ENCODE peak calls at places on chromosomes 2 and 18, in eight cellular contexts. One of them, this sample, is unnamed.

GRCh38 chr2:3619033-3619432 is 24.1 kb downstream of the COLEC11 start:
- DNase-seq in activated CD4-positive, alpha-beta T cell treated with anti-CD3 and anti-CD28 coated beads, Interleukin-2, amount 50 U/mL, for 1 hour: no peak
- DNase-seq in stimulated activated CD4-positive, alpha-beta T cell treated with anti-CD3 and anti-CD28 coated beads, Interleukin-1b, Interleukin-23, amount 100 ng/mL, for 24 hours: no peak
- DNase-seq in mucosa of gallbladder: no peak
- DNase-seq in HS-5: no peak
- DNase-seq in A549: no peak
- DNase-seq in mesenchymal stem cell: no peak
- DNase-seq in activated T-cell treated with anti-CD3 and anti-CD28 coated beads, Interleukin-2, amount 50 U/mL, for 4 hours: no peak
- DNase-seq in this sample: no peak

GRCh38 chr2:120323214-120323613 is 22.7 kb upstream of the INHBB start:
- DNase-seq in activated CD4-positive, alpha-beta T cell treated with anti-CD3 and anti-CD28 coated beads, Interleukin-2, amount 50 U/mL, for 1 hour: no peak
- DNase-seq in stimulated activated CD4-positive, alpha-beta T cell treated with anti-CD3 and anti-CD28 coated beads, Interleukin-1b, Interleukin-23, amount 100 ng/mL, for 24 hours: no peak
- DNase-seq in mucosa of gallbladder: no peak
- DNase-seq in HS-5: no peak
- DNase-seq in A549: no peak
- DNase-seq in mesenchymal stem cell: no peak
- DNase-seq in activated T-cell treated with anti-CD3 and anti-CD28 coated beads, Interleukin-2, amount 50 U/mL, for 4 hours: no peak
- DNase-seq in this sample: no peak

GRCh38 chr2:187037310-187037709 is 188.3 kb upstream of the ZSWIM2 start:
- DNase-seq in activated CD4-positive, alpha-beta T cell treated with anti-CD3 and anti-CD28 coated beads, Interleukin-2, amount 50 U/mL, for 1 hour: no peak
- DNase-seq in stimulated activated CD4-positive, alpha-beta T cell treated with anti-CD3 and anti-CD28 coated beads, Interleukin-1b, Interleukin-23, amount 100 ng/mL, for 24 hours: no peak
- DNase-seq in mucosa of gallbladder: no peak
- DNase-seq in HS-5: peak; percentile 25
- DNase-seq in A549: no peak
- DNase-seq in mesenchymal stem cell: peak; percentile 24
- DNase-seq in activated T-cell treated with anti-CD3 and anti-CD28 coated beads, Interleukin-2, amount 50 U/mL, for 4 hours: no peak
- DNase-seq in this sample: no peak

GRCh38 chr2:46848446-46848845 is 67.2 kb downstream of the MCFD2 start:
- DNase-seq in activated CD4-positive, alpha-beta T cell treated with anti-CD3 and anti-CD28 coated beads, Interleukin-2, amount 50 U/mL, for 1 hour: no peak
- DNase-seq in stimulated activated CD4-positive, alpha-beta T cell treated with anti-CD3 and anti-CD28 coated beads, Interleukin-1b, Interleukin-23, amount 100 ng/mL, for 24 hours: no peak
- DNase-seq in mucosa of gallbladder: no peak
- DNase-seq in HS-5: no peak
- DNase-seq in A549: no peak
- DNase-seq in mesenchymal stem cell: no peak
- DNase-seq in activated T-cell treated with anti-CD3 and anti-CD28 coated beads, Interleukin-2, amount 50 U/mL, for 4 hours: no peak
- DNase-seq in this sample: no peak

GRCh38 chr2:118845005-118845842 is 2.2 kb downstream of the EN1 start:
- DNase-seq in activated CD4-positive, alpha-beta T cell treated with anti-CD3 and anti-CD28 coated beads, Interleukin-2, amount 50 U/mL, for 1 hour: no peak
- DNase-seq in stimulated activated CD4-positive, alpha-beta T cell treated with anti-CD3 and anti-CD28 coated beads, Interleukin-1b, Interleukin-23, amount 100 ng/mL, for 24 hours: no peak
- DNase-seq in mucosa of gallbladder: no peak
- DNase-seq in HS-5: no peak
- DNase-seq in A549: no peak
- DNase-seq in mesenchymal stem cell: no peak
- DNase-seq in activated T-cell treated with anti-CD3 and anti-CD28 coated beads, Interleukin-2, amount 50 U/mL, for 4 hours: no peak
- DNase-seq in this sample: no peak

GRCh38 chr2:1685078-1685956 is 59.0 kb downstream of the PXDN start:
- DNase-seq in activated CD4-positive, alpha-beta T cell treated with anti-CD3 and anti-CD28 coated beads, Interleukin-2, amount 50 U/mL, for 1 hour: no peak
- DNase-seq in stimulated activated CD4-positive, alpha-beta T cell treated with anti-CD3 and anti-CD28 coated beads, Interleukin-1b, Interleukin-23, amount 100 ng/mL, for 24 hours: no peak
- DNase-seq in mucosa of gallbladder: no peak
- DNase-seq in HS-5: no peak
- DNase-seq in A549: no peak
- DNase-seq in mesenchymal stem cell: no peak
- DNase-seq in activated T-cell treated with anti-CD3 and anti-CD28 coated beads, Interleukin-2, amount 50 U/mL, for 4 hours: no peak
- DNase-seq in this sample: no peak

GRCh38 chr18:8800445-8800844 is 95.1 kb downstream of the MTCL1 start:
- DNase-seq in activated CD4-positive, alpha-beta T cell treated with anti-CD3 and anti-CD28 coated beads, Interleukin-2, amount 50 U/mL, for 1 hour: no peak
- DNase-seq in stimulated activated CD4-positive, alpha-beta T cell treated with anti-CD3 and anti-CD28 coated beads, Interleukin-1b, Interleukin-23, amount 100 ng/mL, for 24 hours: no peak
- DNase-seq in mucosa of gallbladder: no peak
- DNase-seq in HS-5: peak; percentile 87
- DNase-seq in A549: peak; percentile 60
- DNase-seq in mesenchymal stem cell: peak; percentile 99
- DNase-seq in activated T-cell treated with anti-CD3 and anti-CD28 coated beads, Interleukin-2, amount 50 U/mL, for 4 hours: no peak
- DNase-seq in this sample: peak; percentile 99

GRCh38 chr2:73295751-73296400 is 2.5 kb upstream of the EGR4 start:
- DNase-seq in activated CD4-positive, alpha-beta T cell treated with anti-CD3 and anti-CD28 coated beads, Interleukin-2, amount 50 U/mL, for 1 hour: no peak
- DNase-seq in stimulated activated CD4-positive, alpha-beta T cell treated with anti-CD3 and anti-CD28 coated beads, Interleukin-1b, Interleukin-23, amount 100 ng/mL, for 24 hours: no peak
- DNase-seq in mucosa of gallbladder: no peak
- DNase-seq in HS-5: no peak
- DNase-seq in A549: no peak
- DNase-seq in mesenchymal stem cell: no peak
- DNase-seq in activated T-cell treated with anti-CD3 and anti-CD28 coated beads, Interleukin-2, amount 50 U/mL, for 4 hours: no peak
- DNase-seq in this sample: no peak

GRCh38 chr2:237411683-237412349 is 2.1 kb downstream of the COL6A3 start:
- DNase-seq in activated CD4-positive, alpha-beta T cell treated with anti-CD3 and anti-CD28 coated beads, Interleukin-2, amount 50 U/mL, for 1 hour: no peak
- DNase-seq in stimulated activated CD4-positive, alpha-beta T cell treated with anti-CD3 and anti-CD28 coated beads, Interleukin-1b, Interleukin-23, amount 100 ng/mL, for 24 hours: no peak
- DNase-seq in mucosa of gallbladder: no peak
- DNase-seq in HS-5: no peak
- DNase-seq in A549: no peak
- DNase-seq in mesenchymal stem cell: peak; percentile 38
- DNase-seq in activated T-cell treated with anti-CD3 and anti-CD28 coated beads, Interleukin-2, amount 50 U/mL, for 4 hours: no peak
- DNase-seq in this sample: no peak

GRCh38 chr2:105442721-105443120 is 43.9 kb upstream of the FHL2 start:
- DNase-seq in activated CD4-positive, alpha-beta T cell treated with anti-CD3 and anti-CD28 coated beads, Interleukin-2, amount 50 U/mL, for 1 hour: no peak
- DNase-seq in stimulated activated CD4-positive, alpha-beta T cell treated with anti-CD3 and anti-CD28 coated beads, Interleukin-1b, Interleukin-23, amount 100 ng/mL, for 24 hours: no peak
- DNase-seq in mucosa of gallbladder: no peak
- DNase-seq in HS-5: no peak
- DNase-seq in A549: no peak
- DNase-seq in mesenchymal stem cell: no peak
- DNase-seq in activated T-cell treated with anti-CD3 and anti-CD28 coated beads, Interleukin-2, amount 50 U/mL, for 4 hours: no peak
- DNase-seq in this sample: no peak

GRCh38 chr2:216283038-216283900 is 89.0 kb downstream of the MARCHF4 start:
- DNase-seq in activated CD4-positive, alpha-beta T cell treated with anti-CD3 and anti-CD28 coated beads, Interleukin-2, amount 50 U/mL, for 1 hour: no peak
- DNase-seq in stimulated activated CD4-positive, alpha-beta T cell treated with anti-CD3 and anti-CD28 coated beads, Interleukin-1b, Interleukin-23, amount 100 ng/mL, for 24 hours: peak; percentile 1
- DNase-seq in mucosa of gallbladder: no peak
- DNase-seq in HS-5: no peak
- DNase-seq in A549: peak; percentile 12
- DNase-seq in mesenchymal stem cell: no peak
- DNase-seq in activated T-cell treated with anti-CD3 and anti-CD28 coated beads, Interleukin-2, amount 50 U/mL, for 4 hours: no peak
- DNase-seq in this sample: no peak